ENCODE peak calls at places on chromosomes 5 and 9, in four cellular contexts. W is IMR-90, D is mesendoderm, Q is H1. H is an unnamed sample.

GRCh38 chr9:122336189-122336588 is 34.6 kb upstream of the PTGS1 start:
- DNase-seq in W (no peak), D (no peak), Q (no peak), H (no peak)

GRCh38 chr9:108163321-108164005 is 673.9 kb upstream of the KLF4 start:
- DNase-seq in W (peak), D (peak), Q (no peak), H (no peak)

GRCh38 chr5:107504424-107504823 is 166.3 kb downstream of the EFNA5 start:
- DNase-seq in W (no peak), D (no peak), Q (no peak), H (no peak)

GRCh38 chr9:134442486-134443168 is 116.4 kb downstream of the RXRA start:
- DNase-seq in W (no peak), D (peak), Q (no peak), H (no peak)

GRCh38 chr9:35164711-35165110 is 2.9 kb downstream of the UNC13B start:
- DNase-seq in W (peak), D (no peak), Q (no peak), H (no peak)

GRCh38 chr9:27108981-27109541 is at the start of gene TEK:
- DNase-seq in W (peak), D (peak), Q (no peak), H (peak)

GRCh38 chr5:56951131-56951945 is 585 bp downstream of the MIER3 start:
- DNase-seq in W (no peak), D (peak), Q (peak), H (peak)

GRCh38 chr9:104009853-104010252 is 84.3 kb upstream of the SMC2 start:
- DNase-seq in W (no peak), D (no peak), Q (no peak), H (no peak)

GRCh38 chr5:123696948-123697347 is 185.0 kb downstream of the CSNK1G3 start:
- DNase-seq in W (peak), D (no peak), Q (no peak), H (no peak)

GRCh38 chr9:136177224-136177623 is 27.7 kb downstream of the LHX3 start:
- DNase-seq in W (no peak), D (no peak), Q (no peak), H (no peak)
- H3K56ac ChIP-seq in W (no peak), D (no peak), Q (no peak), H (no peak)

GRCh38 chr9:11038366-11038765 is 425.6 kb upstream of the PTPRD start:
- DNase-seq in W (no peak), D (peak), Q (no peak), H (no peak)
- H3K56ac ChIP-seq in W (no peak), D (no peak), Q (no peak), H (no peak)

GRCh38 chr9:98260635-98261034 is 5.2 kb upstream of the TBC1D2 start:
- DNase-seq in W (no peak), D (no peak), Q (no peak), H (no peak)
- H3K56ac ChIP-seq in W (no peak), D (no peak), Q (no peak), H (no peak)

DNA sequence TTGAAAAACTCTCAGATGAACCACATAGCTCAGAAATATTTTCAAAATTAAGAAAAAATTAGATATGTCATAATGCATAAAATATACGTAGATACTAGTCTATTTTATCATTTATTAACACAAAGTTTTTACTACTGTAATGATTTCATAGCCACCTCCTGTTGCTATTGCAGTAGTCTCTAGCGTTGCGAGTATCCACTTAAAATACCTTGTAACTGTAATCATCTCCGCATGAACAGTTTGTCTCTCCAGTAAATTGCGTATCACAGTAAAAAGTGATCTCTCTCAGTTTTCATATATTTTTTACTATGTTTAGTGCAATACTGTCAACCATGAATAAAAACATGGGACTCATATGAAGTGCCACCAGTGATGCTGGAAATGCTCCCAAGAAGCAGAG is 417.9 kb upstream of the ZNF462 start:
- DNase-seq in W (no peak), D (no peak), Q (no peak), H (no peak)
- H3K56ac ChIP-seq in W (no peak), D (no peak), Q (no peak), H (no peak)

GRCh38 chr9:69937830-69938535 is 105.7 kb upstream of the MAMDC2 start:
- DNase-seq in W (no peak), D (no peak), Q (no peak), H (no peak)
- H3K56ac ChIP-seq in W (no peak), D (no peak), Q (no peak), H (no peak)

GRCh38 chr5:177297922-177298321 is 5.6 kb downstream of the RAB24 start:
- DNase-seq in W (no peak), D (peak), Q (no peak), H (no peak)
- H3K56ac ChIP-seq in W (no peak), D (no peak), Q (no peak), H (no peak)

DNA sequence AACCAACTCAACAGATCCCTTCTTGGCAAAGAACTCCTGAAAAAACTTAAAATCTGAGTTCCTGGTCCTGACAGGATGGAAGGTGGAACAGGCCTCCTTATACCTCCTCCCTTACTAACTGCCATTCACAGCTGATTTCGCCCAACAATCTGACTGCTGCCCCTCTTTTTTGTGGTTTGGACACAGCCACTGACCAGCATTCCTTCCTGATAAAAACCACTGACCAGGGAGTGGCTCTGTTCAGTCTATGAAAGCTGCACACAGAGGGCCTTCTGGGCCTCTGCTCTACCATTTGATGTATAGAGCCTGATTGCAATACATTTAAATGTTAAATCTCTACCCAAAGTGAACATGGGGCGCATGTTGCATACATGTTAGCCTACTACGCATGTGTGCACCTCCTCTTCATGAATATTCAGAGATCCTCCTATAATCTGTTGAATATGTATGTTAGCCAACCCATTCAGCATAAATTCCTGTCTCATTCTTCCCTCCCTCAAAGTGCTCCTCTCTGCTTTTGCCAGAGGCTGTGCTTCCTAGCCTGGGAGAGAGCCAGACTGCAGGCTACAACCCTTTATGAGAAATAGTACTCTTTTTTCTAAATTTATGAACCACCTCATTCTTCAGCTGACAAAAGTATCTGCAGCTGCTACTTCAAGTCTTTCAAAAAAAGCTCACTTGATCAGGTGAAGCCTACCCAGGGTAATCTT is 93.7 kb upstream of the MRPS30 start:
- DNase-seq in W (no peak), D (peak), Q (no peak), H (no peak)
- H3K56ac ChIP-seq in W (no peak), D (no peak), Q (no peak), H (no peak)

GRCh38 chr5:58786035-58786434 is 203.2 kb downstream of the RAB3C start:
- DNase-seq in W (no peak), D (no peak), Q (no peak), H (no peak)
- H3K56ac ChIP-seq in W (no peak), D (no peak), Q (no peak), H (no peak)